ENCODE peak calls at places on chromosome 21, in four cellular contexts. U is AG10803; Y is MCF 10A; V is activated T-helper 1 cell treated with anti-CD3 and anti-CD28 coated beads, Interleukin-12 subunit alpha, Interleukin-12 subunit beta, Interleukin-2, Interleukin-4 antibody, amounts not matched to agents 30 ng/mL and 10 ng/mL and 1 ng/mL, durations not matched to agents 14 hours and 24 hours and 36 hours. O is an unnamed sample.

GRCh38 chr21:39720126-39720778 is 24.7 kb upstream of the IGSF5 start:
- DNase-seq in V (no peak), U (peak; percentile 21), Y (no peak), O (no peak)

GRCh38 chr21:30625449-30625848 is 5.0 kb downstream of the KRTAP20-4 start:
- DNase-seq in V (no peak), U (no peak), Y (no peak), O (no peak)

GRCh38 chr21:44765231-44766013 is 36.2 kb downstream of the UBE2G2 start:
- DNase-seq in Y (no peak), U (no peak), V (peak; percentile 41), O (peak; percentile 60)

GRCh38 chr21:38241029-38241740 is 15.6 kb upstream of the KCNJ15 start:
- DNase-seq in V (no peak), U (peak; percentile 88), Y (peak; percentile 62), O (no peak)

GRCh38 chr21:38766987-38767722 is 38.6 kb upstream of the ETS2 start:
- DNase-seq in Y (peak; percentile 34), U (no peak), V (peak; percentile 72), O (peak; percentile 83)

GRCh38 chr21:36890086-36890485 is 76.4 kb downstream of the HLCS start:
- DNase-seq in Y (no peak), U (peak; percentile 19), V (no peak), O (no peak)

GRCh38 chr21:41164981-41165650 is 2.8 kb upstream of the BACE2 start:
- DNase-seq in Y (peak; percentile 95), U (peak; percentile 41), V (no peak), O (peak; percentile 87)

GRCh38 chr21:27246741-27247140 is 279.9 kb upstream of the ADAMTS5 start:
- DNase-seq in U (peak; percentile 32), V (no peak), Y (peak; percentile 17), O (no peak)

GRCh38 chr21:27741736-27742135 is 774.8 kb upstream of the ADAMTS5 start:
- DNase-seq in Y (peak; percentile 6), U (peak; percentile 55), V (no peak), O (no peak)

GRCh38 chr21:46208761-46209721 is 19.5 kb downstream of the LSS start:
- DNase-seq in V (no peak), Y (no peak), U (no peak), O (no peak)

GRCh38 chr21:27649323-27649722 is 682.4 kb upstream of the ADAMTS5 start:
- DNase-seq in Y (peak; percentile 49), U (peak; percentile 90), V (no peak), O (peak; percentile 88)

GRCh38 chr21:44712203-44713028 is 1.0 kb upstream of the TSPEAR start:
- DNase-seq in V (no peak), Y (no peak), U (no peak), O (no peak)

GRCh38 chr21:14273736-14274538 is 58.0 kb downstream of the RBM11 start:
- DNase-seq in Y (no peak), U (no peak), V (no peak), O (peak; percentile 28)